ENCODE peak calls at places on chromosome 3, in six cellular contexts. X is Panc1; M is NCI-H1105 treated with DMSO at 0.1 percent for 48 hours; F is T-helper 9 cell; U is stimulated activated CD8-positive, alpha-beta memory T cell treated with anti-CD3 and anti-CD28 coated beads, Interleukin-7, amount 100 ng/mL, for 24 hours; K is SK-N-SH. I is an unnamed sample.

GRCh38 chr3:108406063-108406660 is 104.2 kb downstream of the MYH15 start:
- DNase-seq in X (no peak), M (no peak), F (no peak), U (no peak), K (no peak), I (no peak)

GRCh38 chr3:55333923-55334322 is 153.2 kb downstream of the WNT5A start:
- DNase-seq in X (no peak), M (no peak), F (no peak), U (no peak), K (no peak), I (no peak)

GRCh38 chr3:4373669-4374068 is 70.5 kb downstream of the SETMAR start:
- DNase-seq in X (no peak), M (no peak), F (no peak), U (no peak), K (no peak), I (no peak)

GRCh38 chr3:180947761-180948390 is 35.4 kb downstream of the FXR1 start:
- DNase-seq in X (no peak), M (no peak), F (no peak), U (no peak), K (no peak), I (no peak)

GRCh38 chr3:62159693-62160092 is 213.7 kb downstream of the FEZF2 start:
- DNase-seq in X (no peak), M (no peak), F (no peak), U (no peak), K (no peak), I (peak)

GRCh38 chr3:37590328-37591079 is 271.2 kb upstream of the CTDSPL start:
- DNase-seq in X (no peak), M (no peak), F (no peak), U (no peak), K (no peak), I (no peak)

GRCh38 chr3:187744169-187745151 is 808 bp downstream of the BCL6 start:
- DNase-seq in X (no peak), M (peak), F (no peak), U (no peak), K (peak), I (peak)

GRCh38 chr3:185932213-185932612 is 5.6 kb downstream of the TRA2B start:
- DNase-seq in X (no peak), M (no peak), F (no peak), U (no peak), K (no peak), I (no peak)

GRCh38 chr3:97245201-97245910 is 431.0 kb downstream of the EPHA6 start:
- DNase-seq in X (no peak), M (no peak), F (no peak), U (no peak), K (no peak), I (no peak)

GRCh38 chr3:36679384-36680200 is 84.8 kb downstream of the DCLK3 start:
- DNase-seq in X (no peak), M (no peak), F (no peak), U (no peak), K (no peak), I (no peak)

GRCh38 chr3:135238866-135239434 is 443.9 kb downstream of the EPHB1 start:
- DNase-seq in X (no peak), M (peak), F (no peak), U (no peak), K (peak), I (no peak)

GRCh38 chr3:128343287-128344045 is 123.2 kb downstream of the DNAJB8 start:
- DNase-seq in X (peak), M (no peak), F (no peak), U (no peak), K (peak), I (no peak)

GRCh38 chr3:195198424-195199346 is 72.3 kb downstream of the XXYLT1 start:
- DNase-seq in X (no peak), M (peak), F (no peak), U (no peak), K (no peak), I (no peak)

GRCh38 chr3:154247806-154248480 is 76.3 kb downstream of the DHX36 start:
- DNase-seq in X (no peak), M (peak), F (no peak), U (no peak), K (no peak), I (no peak)

GRCh38 chr3:71062920-71063767 is 520.4 kb downstream of the FOXP1 start:
- DNase-seq in X (no peak), M (peak), F (no peak), U (no peak), K (peak), I (no peak)

GRCh38 chr3:84077479-84077878 is 881.3 kb upstream of the CADM2 start:
- DNase-seq in X (peak), M (no peak), F (no peak), U (no peak), K (peak), I (no peak)

GRCh38 chr3:196111939-196112386 is 30.1 kb upstream of the TFRC start:
- DNase-seq in X (no peak), M (no peak), F (no peak), U (no peak), K (no peak), I (no peak)

GRCh38 chr3:61928020-61928419 is 366.6 kb downstream of the PTPRG start:
- DNase-seq in X (no peak), M (no peak), F (no peak), U (no peak), K (no peak), I (no peak)

GRCh38 chr3:43369404-43370345 is 83.3 kb downstream of the SNRK start:
- DNase-seq in X (no peak), M (no peak), F (no peak), U (no peak), K (no peak), I (no peak)